ENCODE peak calls at places on chromosomes 1 and 21, in four cellular contexts. K is HEK293T; V is stimulated activated CD4-positive, alpha-beta T cell treated with anti-CD3 and anti-CD28 coated beads, Interleukin-4, amount 100 ng/mL, for 1 hour; E is transverse colon. S is an unnamed sample.

GRCh38 chr21:45986316-45987051 is 4.9 kb downstream of the COL6A1 start:
- DNase-seq in V (no peak), K (no peak), E (peak; percentile 7), S (no peak)

GRCh38 chr1:209150114-209150513 is 433.4 kb upstream of the CAMK1G start:
- DNase-seq in E (no peak), V (no peak), K (peak; percentile 38), S (peak; percentile 52)

GRCh38 chr1:63124666-63125191 is 197.6 kb upstream of the FOXD3 start:
- DNase-seq in V (no peak), K (no peak), E (no peak), S (peak; percentile 91)

GRCh38 chr1:165773324-165773965 is 4.8 kb upstream of the TMCO1 start:
- DNase-seq in E (no peak), K (no peak), V (no peak), S (peak; percentile 72)

GRCh38 chr1:171115280-171115897 is 24.7 kb downstream of the FMO3 start:
- DNase-seq in V (no peak), K (no peak), E (no peak), S (no peak)

GRCh38 chr1:43123031-43123430 is 49.1 kb downstream of the EBNA1BP2 start:
- DNase-seq in V (no peak), K (no peak), E (no peak), S (no peak)

GRCh38 chr1:227316941-227317540 is 1.3 kb downstream of the CDC42BPA start:
- DNase-seq in V (no peak), E (no peak), K (no peak), S (peak; percentile 24)

GRCh38 chr1:31155216-31155806 is 84.4 kb downstream of the NKAIN1 start:
- DNase-seq in K (peak; percentile 69), V (peak; percentile 71), E (peak; percentile 78), S (peak; percentile 80)

GRCh38 chr1:9296850-9297249 is 4.2 kb downstream of the SPSB1 start:
- DNase-seq in V (no peak), E (no peak), K (no peak), S (no peak)

GRCh38 chr1:203342192-203342940 is 8.6 kb downstream of the FMOD start:
- DNase-seq in K (peak; percentile 86), V (peak; percentile 51), E (peak; percentile 77), S (peak; percentile 25)

GRCh38 chr1:243413431-243414151 is 157.8 kb downstream of the SDCCAG8 start:
- DNase-seq in K (no peak), E (no peak), V (no peak), S (no peak)

GRCh38 chr1:244837597-244838258 is 2.3 kb downstream of the COX20 start:
- DNase-seq in E (no peak), V (no peak), K (no peak), S (no peak)

GRCh38 chr1:157519451-157519850 is 32.9 kb downstream of the FCRL5 start:
- DNase-seq in V (no peak), E (no peak), K (no peak), S (no peak)

GRCh38 chr1:208154040-208154439 is 90.1 kb downstream of the PLXNA2 start:
- DNase-seq in V (no peak), K (no peak), E (peak; percentile 75), S (no peak)

GRCh38 chr1:25875154-25875855 is at the start of gene PAQR7:
- DNase-seq in E (peak; percentile 77), K (peak; percentile 73), V (peak; percentile 67), S (peak; percentile 79)

GRCh38 chr21:15241997-15242767 is 177.4 kb upstream of the NRIP1 start:
- DNase-seq in E (no peak), K (no peak), V (no peak), S (no peak)

GRCh38 chr21:44872266-44872567 is 1.3 kb downstream of the PTTG1IP start:
- DNase-seq in V (no peak), E (no peak), K (no peak), S (no peak)

GRCh38 chr1:30696831-30697230 is 26.6 kb downstream of the MATN1 start:
- DNase-seq in V (no peak), E (no peak), K (no peak), S (no peak)

GRCh38 chr1:149844650-149845255 is 54.6 kb upstream of the BOLA1 start:
- DNase-seq in V (no peak), E (no peak), K (no peak), S (no peak)

GRCh38 chr1:58457023-58457635 is 89.4 kb downstream of the OMA1 start:
- DNase-seq in K (no peak), E (no peak), V (no peak), S (no peak)

GRCh38 chr1:38451541-38451993 is 405.0 kb upstream of the POU3F1 start:
- DNase-seq in V (no peak), E (no peak), K (no peak), S (peak; percentile 44)

GRCh38 chr1:161803181-161803580 is 37.1 kb downstream of the ATF6 start:
- DNase-seq in K (no peak), E (no peak), V (no peak), S (no peak)

GRCh38 chr1:161718559-161719324 is 2.6 kb upstream of the FCRLB start:
- DNase-seq in K (no peak), E (no peak), V (no peak), S (no peak)

S was measured in RPMI7951.